ENCODE peak calls at places on chromosomes 3 and 15, in six cellular contexts. S, I, E, G, N and X are unnamed samples.

GRCh38 chr15:87710406-87710805 is 546.1 kb downstream of the NTRK3 start:
- DNase-seq in S (no peak), G (peak; percentile 58), N (peak; percentile 35), E (no peak), I (no peak), X (peak; percentile 64)

GRCh38 chr3:15581471-15582394 is 19.6 kb downstream of the HACL1 start:
- DNase-seq in E (no peak), N (no peak), S (no peak), G (no peak), I (no peak), X (no peak)

GRCh38 chr3:192929146-192929545 is 11.5 kb upstream of the MB21D2 start:
- DNase-seq in S (peak; percentile 33), N (peak; percentile 58), G (no peak), I (no peak), E (no peak), X (peak; percentile 35)

GRCh38 chr15:90934949-90935751 is at the start of gene UNC45A:
- DNase-seq in I (peak; percentile 94), S (peak; percentile 91), E (peak; percentile 95), G (peak; percentile 79), N (peak; percentile 93), X (peak; percentile 89)

GRCh38 chr3:127275287-127275781 is 12.5 kb downstream of the PRR20G start:
- DNase-seq in I (peak; percentile 51), S (peak; percentile 93), E (no peak), N (peak; percentile 71), G (no peak), X (no peak)

GRCh38 chr15:31360843-31361763 is 34.5 kb downstream of the KLF13 start:
- DNase-seq in G (no peak), I (no peak), S (no peak), E (peak; percentile 97), N (no peak), X (no peak)

GRCh38 chr15:99058421-99058870 is 46.4 kb upstream of the SYNM start:
- DNase-seq in G (no peak), E (no peak), N (no peak), S (no peak), I (peak; percentile 8), X (no peak)

GRCh38 chr3:101202640-101203039 is 117.7 kb downstream of the IMPG2 start:
- DNase-seq in N (no peak), I (no peak), E (peak; percentile 3), S (no peak), G (no peak), X (no peak)

GRCh38 chr15:65532738-65533051 is 2.4 kb downstream of the HACD3 start:
- DNase-seq in I (no peak), E (no peak), G (peak; percentile 59), N (peak; percentile 69), S (peak; percentile 50), X (peak; percentile 85)

GRCh38 chr3:37730825-37731224 is 130.9 kb upstream of the CTDSPL start:
- DNase-seq in G (no peak), E (no peak), I (no peak), S (no peak), N (no peak), X (no peak)

GRCh38 chr3:132232231-132232792 is 84.9 kb upstream of the ACP3 start:
- DNase-seq in E (no peak), I (no peak), G (no peak), S (no peak), N (peak; percentile 66), X (no peak)

GRCh38 chr15:42937143-42937542 is 16.6 kb upstream of the TTBK2 start:
- DNase-seq in N (no peak), S (no peak), E (no peak), I (no peak), G (no peak), X (no peak)

GRCh38 chr15:42932833-42933515 is 12.4 kb upstream of the TTBK2 start:
- DNase-seq in E (no peak), S (peak; percentile 53), I (no peak), G (no peak), N (no peak), X (no peak)

GRCh38 chr15:42929449-42929848 is 8.9 kb upstream of the TTBK2 start:
- DNase-seq in N (no peak), G (no peak), I (no peak), S (no peak), E (no peak), X (no peak)

GRCh38 chr15:42931702-42932486 is 11.3 kb upstream of the TTBK2 start:
- DNase-seq in S (no peak), G (no peak), E (no peak), I (no peak), N (no peak), X (no peak)

GRCh38 chr15:42933886-42934667 is 13.5 kb upstream of the TTBK2 start:
- DNase-seq in G (no peak), S (peak; percentile 20), I (no peak), N (no peak), E (no peak), X (peak; percentile 43)
- H3K4me2 ChIP-seq in G (no peak overlapping the region), S (no peak overlapping the region), I (no peak overlapping the region), N (no peak overlapping the region), E (no peak overlapping the region), X (no peak overlapping the region)

GRCh38 chr3:113684271-113684819 is 12.1 kb downstream of the USF3 start:
- DNase-seq in G (no peak), I (no peak), E (no peak), N (no peak), S (no peak), X (no peak)

GRCh38 chr3:113690482-113690881 is 6.0 kb downstream of the USF3 start:
- DNase-seq in G (no peak), S (no peak), E (no peak), I (no peak), N (no peak), X (no peak)

GRCh38 chr3:113685124-113685523 is 11.3 kb downstream of the USF3 start:
- DNase-seq in G (no peak), E (no peak), I (no peak), S (peak; percentile 4), N (no peak), X (no peak)

DNA sequence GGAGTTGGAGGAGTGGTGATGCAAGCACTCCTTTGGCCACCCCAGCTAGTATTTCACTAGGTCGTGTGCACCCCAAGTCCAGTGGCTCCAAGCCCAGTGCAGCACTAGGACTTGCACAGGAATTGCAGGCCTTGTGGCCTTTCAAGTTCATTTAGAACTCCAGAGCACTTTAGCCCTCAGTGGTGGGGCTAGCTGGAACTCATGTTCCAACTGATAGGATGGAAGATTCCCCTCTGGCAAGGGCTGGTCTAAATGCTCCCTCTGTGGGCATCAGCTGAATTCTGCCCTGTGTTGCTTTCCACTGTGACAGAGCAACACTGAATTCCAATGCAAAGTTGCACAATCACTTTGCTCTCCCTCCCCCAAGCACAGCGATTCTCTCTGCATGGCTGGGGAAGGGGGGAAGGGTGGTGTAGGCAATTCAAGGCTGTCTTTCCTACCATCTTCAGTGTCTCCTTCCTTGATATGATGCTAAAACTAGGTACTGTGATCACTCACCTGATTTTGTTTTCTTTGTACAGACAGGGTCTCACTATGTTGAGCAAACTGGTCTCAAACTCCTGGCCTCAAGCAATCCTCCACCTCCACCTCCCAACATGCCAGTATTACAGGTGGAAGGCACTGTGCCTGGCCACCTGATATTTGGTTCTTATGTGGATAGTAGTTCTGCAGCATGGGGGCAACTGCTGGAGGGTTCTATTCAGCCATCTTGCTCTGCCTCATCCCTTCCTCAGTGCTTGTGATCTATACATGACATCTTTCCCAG is 10.3 kb downstream of the USF3 start:
- DNase-seq in N (peak; percentile 46), G (peak; percentile 73), I (no peak), E (no peak), S (peak; percentile 2), X (peak; percentile 74)
- H3K4me2 ChIP-seq in N (peak overlapping the region; percentile 9), G (no peak overlapping the region), I (no peak overlapping the region), E (no peak overlapping the region), S (no peak overlapping the region), X (no peak overlapping the region)

DNA sequence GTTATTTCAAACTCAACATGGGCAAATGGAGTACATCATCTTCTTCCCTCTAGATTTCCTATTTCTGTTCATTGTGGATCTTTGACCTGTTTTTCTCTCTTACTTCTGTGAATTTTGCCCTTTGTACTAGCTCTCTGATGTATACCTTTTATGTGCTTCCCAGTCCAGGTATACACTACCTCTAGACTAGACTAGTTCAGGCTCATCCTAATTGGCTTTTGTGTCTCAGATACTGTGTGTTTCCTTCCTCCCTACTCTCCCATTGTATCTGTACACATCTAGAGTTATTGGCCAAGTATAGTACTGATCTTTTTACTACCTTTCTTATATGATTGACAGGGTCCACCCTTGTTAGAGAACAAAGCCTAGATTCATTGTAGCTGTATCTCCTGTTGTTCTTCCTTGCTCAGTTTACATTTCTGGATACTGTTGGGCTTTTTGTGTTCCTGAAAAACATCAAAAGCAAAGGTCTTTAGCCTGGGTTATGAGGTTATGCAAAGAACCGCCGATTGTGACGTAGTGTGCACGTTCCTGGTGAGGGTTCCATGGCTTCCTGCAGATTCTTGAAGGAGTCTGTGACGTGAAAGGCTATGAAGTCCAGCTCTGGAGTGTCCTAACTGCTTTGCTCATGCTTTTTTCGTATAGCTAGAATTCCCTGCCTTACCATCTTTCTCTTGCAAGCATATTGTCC is 167.3 kb downstream of the KLHL25 start:
- DNase-seq in S (no peak), G (no peak), N (no peak), I (no peak), E (no peak), X (no peak)
- H3K4me2 ChIP-seq in S (no peak overlapping the region), G (no peak overlapping the region), N (no peak overlapping the region), I (no peak overlapping the region), E (no peak overlapping the region), X (no peak overlapping the region)

GRCh38 chr3:141392416-141392815 is 24.1 kb downstream of the ZBTB38 start:
- DNase-seq in I (no peak), E (no peak), S (no peak), G (no peak), N (no peak), X (no peak)

GRCh38 chr3:141389703-141390102 is 21.4 kb downstream of the ZBTB38 start:
- DNase-seq in N (peak; percentile 87), G (peak; percentile 74), I (no peak), S (no peak), E (no peak), X (peak; percentile 24)

GRCh38 chr3:141391298-141392017 is 23.2 kb downstream of the ZBTB38 start:
- DNase-seq in I (no peak), S (no peak), N (no peak), E (no peak), G (peak; percentile 43), X (no peak)

GRCh38 chr3:141392018-141392370 is 23.7 kb downstream of the ZBTB38 start:
- DNase-seq in I (no peak), N (no peak), G (no peak), E (no peak), S (no peak), X (no peak)

DNA sequence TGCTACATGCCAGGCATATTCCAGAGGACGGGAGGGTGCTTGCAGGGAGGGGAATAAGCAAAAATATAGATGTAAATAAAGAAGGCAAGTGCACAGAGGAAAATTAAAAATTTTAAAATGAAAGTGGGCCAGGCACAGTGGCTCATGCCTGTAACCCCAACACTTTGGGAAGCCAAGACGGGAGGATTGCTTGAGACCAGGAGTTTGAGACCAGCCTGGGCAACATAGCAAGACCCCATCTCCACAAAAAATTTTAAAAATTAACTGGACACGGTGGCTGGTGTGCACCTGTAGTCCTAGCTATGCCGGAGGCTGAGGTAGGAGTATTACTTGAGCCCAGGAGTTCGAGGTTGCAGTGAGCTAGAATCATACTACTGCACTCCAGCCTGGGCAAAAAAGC is 22.4 kb downstream of the ZBTB38 start:
- DNase-seq in S (no peak), G (no peak), E (no peak), I (no peak), N (no peak), X (no peak)
- H3K4me2 ChIP-seq in S (no peak overlapping the region), G (no peak overlapping the region), E (peak overlapping the region; percentile 4), I (no peak overlapping the region), N (no peak overlapping the region), X (no peak overlapping the region)